ENCODE peak calls at places on chromosomes 7 and 10, in six cellular contexts. One of them, this sample, is unnamed.

GRCh38 chr7:34162676-34163075 is 257.3 kb downstream of the BMPER start:
- DNase-seq in H1: no peak
- DNase-seq in HCT116: no peak
- DNase-seq in SK-N-SH: no peak
- DNase-seq in K562: no peak
- DNase-seq in HepG2: no peak
- DNase-seq in this sample: no peak

GRCh38 chr7:97064972-97065587 is 40.4 kb upstream of the DLX5 start:
- DNase-seq in HCT116: peak
- DNase-seq in H1: no peak
- DNase-seq in K562: peak
- DNase-seq in HepG2: peak
- DNase-seq in SK-N-SH: peak
- DNase-seq in this sample: peak

GRCh38 chr7:148987751-148988512 is 40.4 kb downstream of the PDIA4 start:
- DNase-seq in HCT116: no peak
- DNase-seq in HepG2: no peak
- DNase-seq in H1: no peak
- DNase-seq in SK-N-SH: peak
- DNase-seq in K562: no peak
- DNase-seq in this sample: peak

GRCh38 chr7:5528071-5528814 is 104.6 kb upstream of the TNRC18 start:
- DNase-seq in K562: no peak
- DNase-seq in HepG2: no peak
- DNase-seq in HCT116: no peak
- DNase-seq in H1: no peak
- DNase-seq in SK-N-SH: no peak
- DNase-seq in this sample: no peak

GRCh38 chr10:103685880-103686669 is 169.3 kb downstream of the SH3PXD2A start:
- DNase-seq in K562: peak
- DNase-seq in HepG2: peak
- DNase-seq in SK-N-SH: peak
- DNase-seq in HCT116: peak
- DNase-seq in H1: peak
- DNase-seq in this sample: peak

GRCh38 chr10:116707981-116708380 is 34.4 kb downstream of the HSPA12A start:
- DNase-seq in K562: no peak
- DNase-seq in SK-N-SH: no peak
- DNase-seq in HepG2: no peak
- DNase-seq in HCT116: no peak
- DNase-seq in H1: no peak
- DNase-seq in this sample: no peak

GRCh38 chr10:99917963-99918825 is 91.6 kb downstream of the DNMBP start:
- DNase-seq in HepG2: no peak
- DNase-seq in SK-N-SH: peak
- DNase-seq in H1: peak
- DNase-seq in K562: no peak
- DNase-seq in HCT116: no peak
- DNase-seq in this sample: no peak

GRCh38 chr7:64849924-64850499 is 53.1 kb upstream of the ZNF273 start:
- DNase-seq in K562: no peak
- DNase-seq in H1: no peak
- DNase-seq in HCT116: no peak
- DNase-seq in SK-N-SH: no peak
- DNase-seq in HepG2: no peak
- DNase-seq in this sample: no peak

GRCh38 chr10:56537984-56538383 is 176.9 kb upstream of the ZWINT start:
- DNase-seq in H1: no peak
- DNase-seq in HCT116: no peak
- DNase-seq in K562: no peak
- DNase-seq in SK-N-SH: no peak
- DNase-seq in HepG2: peak
- DNase-seq in this sample: peak

GRCh38 chr10:7511612-7512011 is 100.8 kb upstream of the SFMBT2 start:
- DNase-seq in HepG2: no peak
- DNase-seq in HCT116: no peak
- DNase-seq in K562: no peak
- DNase-seq in SK-N-SH: peak
- DNase-seq in H1: no peak
- DNase-seq in this sample: no peak
- TF ChIP-seq JUND in HepG2: no peak
- TF ChIP-seq JUND in HCT116: no peak
- TF ChIP-seq JUND in K562: no peak
- TF ChIP-seq JUND in SK-N-SH: no peak
- TF ChIP-seq JUND in H1: no peak
- TF ChIP-seq JUND in this sample: no peak

DNA sequence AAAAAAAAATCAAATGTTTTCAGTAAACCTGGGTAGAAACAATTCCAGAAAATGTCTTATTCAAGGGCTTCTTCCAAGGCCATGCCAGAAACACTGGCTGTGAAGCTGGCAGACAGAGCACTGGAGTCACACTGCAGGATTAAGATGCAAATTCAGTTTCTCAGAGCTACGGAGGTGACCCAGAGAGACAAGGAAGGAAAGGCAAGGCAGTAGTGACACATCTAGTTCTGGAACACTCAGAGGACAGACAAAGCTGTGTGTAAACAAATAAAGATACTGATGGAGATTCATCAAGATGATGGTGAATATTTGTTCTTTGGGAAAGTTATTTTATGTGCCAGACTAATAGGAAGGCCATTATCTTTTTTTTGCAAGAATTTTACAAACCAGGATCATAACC is 608.3 kb upstream of the C7orf33 start:
- DNase-seq in H1: no peak
- DNase-seq in K562: no peak
- DNase-seq in HepG2: no peak
- DNase-seq in HCT116: no peak
- DNase-seq in SK-N-SH: no peak
- DNase-seq in this sample: no peak
- TF ChIP-seq JUND in H1: no peak
- TF ChIP-seq JUND in K562: no peak
- TF ChIP-seq JUND in HepG2: no peak
- TF ChIP-seq JUND in HCT116: no peak
- TF ChIP-seq JUND in SK-N-SH: no peak
- TF ChIP-seq JUND in this sample: no peak

DNA sequence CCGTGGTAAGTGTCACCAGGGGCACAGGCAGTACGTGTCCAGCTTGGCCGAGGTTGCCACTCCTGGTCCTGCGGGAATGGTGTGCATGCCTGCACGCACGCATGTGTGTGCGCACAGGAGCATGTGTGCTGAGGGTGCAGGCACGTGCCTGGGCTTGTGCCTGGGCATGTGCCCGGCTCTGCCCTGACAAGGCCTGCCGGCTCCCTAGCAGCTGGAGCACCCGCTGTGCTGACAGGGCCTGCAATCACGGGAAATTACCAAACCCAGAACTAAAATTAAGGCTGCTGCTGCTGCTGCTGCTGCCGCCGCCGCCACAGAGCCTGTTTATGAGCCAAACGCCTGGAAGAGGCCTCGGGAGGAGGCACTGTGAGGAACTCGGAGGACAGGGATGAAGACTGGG is 28.7 kb downstream of the GHRHR start:
- DNase-seq in HepG2: no peak
- DNase-seq in SK-N-SH: no peak
- DNase-seq in K562: no peak
- DNase-seq in H1: no peak
- DNase-seq in HCT116: no peak
- DNase-seq in this sample: no peak
- TF ChIP-seq JUND in HepG2: no peak
- TF ChIP-seq JUND in SK-N-SH: no peak
- TF ChIP-seq JUND in K562: no peak
- TF ChIP-seq JUND in H1: no peak
- TF ChIP-seq JUND in HCT116: no peak
- TF ChIP-seq JUND in this sample: no peak

GRCh38 chr7:137994091-137994688 is 7.7 kb downstream of the CREB3L2 start:
- DNase-seq in H1: no peak
- DNase-seq in SK-N-SH: no peak
- DNase-seq in HCT116: no peak
- DNase-seq in K562: no peak
- DNase-seq in HepG2: no peak
- DNase-seq in this sample: no peak
- TF ChIP-seq JUND in H1: no peak
- TF ChIP-seq JUND in SK-N-SH: no peak
- TF ChIP-seq JUND in HCT116: no peak
- TF ChIP-seq JUND in K562: no peak
- TF ChIP-seq JUND in HepG2: no peak
- TF ChIP-seq JUND in this sample: no peak

GRCh38 chr7:157784114-157784835 is 447.5 kb downstream of the DNAJB6 start:
- DNase-seq in H1: no peak
- DNase-seq in HCT116: no peak
- DNase-seq in SK-N-SH: no peak
- DNase-seq in HepG2: no peak
- DNase-seq in K562: no peak
- DNase-seq in this sample: no peak

GRCh38 chr7:157779206-157779605 is 442.4 kb downstream of the DNAJB6 start:
- DNase-seq in K562: no peak
- DNase-seq in H1: no peak
- DNase-seq in HCT116: no peak
- DNase-seq in HepG2: no peak
- DNase-seq in SK-N-SH: no peak
- DNase-seq in this sample: no peak

GRCh38 chr7:157782041-157782440 is 445.2 kb downstream of the DNAJB6 start:
- DNase-seq in SK-N-SH: no peak
- DNase-seq in K562: no peak
- DNase-seq in H1: no peak
- DNase-seq in HCT116: no peak
- DNase-seq in HepG2: no peak
- DNase-seq in this sample: no peak

GRCh38 chr7:157780721-157781120 is 443.9 kb downstream of the DNAJB6 start:
- DNase-seq in HepG2: no peak
- DNase-seq in H1: no peak
- DNase-seq in SK-N-SH: no peak
- DNase-seq in K562: no peak
- DNase-seq in HCT116: no peak
- DNase-seq in this sample: no peak

GRCh38 chr7:157780312-157780711 is 443.5 kb downstream of the DNAJB6 start:
- DNase-seq in HepG2: no peak
- DNase-seq in HCT116: no peak
- DNase-seq in H1: no peak
- DNase-seq in K562: no peak
- DNase-seq in SK-N-SH: no peak
- DNase-seq in this sample: no peak
- TF ChIP-seq JUND in HepG2: no peak
- TF ChIP-seq JUND in HCT116: no peak
- TF ChIP-seq JUND in H1: no peak
- TF ChIP-seq JUND in K562: no peak
- TF ChIP-seq JUND in SK-N-SH: no peak
- TF ChIP-seq JUND in this sample: no peak

This sample was measured in T47D.